ENCODE peak calls at places on chromosome 12, in five cellular contexts. F is fibroblast of lung, W is MG63, G is hepatocyte, B is tibial nerve. V is an unnamed sample.

GRCh38 chr12:85951823-85952222 is 77.7 kb downstream of the NTS start:
- DNase-seq in F (peak; percentile 42), W (no peak), G (peak; percentile 7), B (no peak), V (no peak)

GRCh38 chr12:31729728-31730127 is 907 bp upstream of the AMN1 start:
- DNase-seq in F (no peak), W (no peak), G (no peak), B (no peak), V (peak; percentile 16)

GRCh38 chr12:105261010-105261409 is 25.0 kb upstream of the APPL2 start:
- DNase-seq in F (no peak), W (no peak), G (no peak), B (no peak), V (no peak)

GRCh38 chr12:67578976-67579661 is 69.4 kb upstream of the DYRK2 start:
- DNase-seq in F (no peak), W (no peak), G (no peak), B (no peak), V (no peak)

GRCh38 chr12:94707892-94708291 is 57.5 kb upstream of the TMCC3 start:
- DNase-seq in F (peak; percentile 83), W (no peak), G (peak; percentile 35), B (peak; percentile 39), V (no peak)

GRCh38 chr12:88782357-88782756 is 202.1 kb upstream of the KITLG start:
- DNase-seq in F (no peak), W (no peak), G (no peak), B (no peak), V (no peak)

GRCh38 chr12:19093218-19093617 is 36.3 kb upstream of the PLEKHA5 start:
- DNase-seq in F (peak; percentile 14), W (no peak), G (no peak), B (no peak), V (no peak)

GRCh38 chr12:26787125-26787495 is 45.9 kb downstream of the ITPR2 start:
- DNase-seq in F (peak; percentile 68), W (peak; percentile 42), G (peak; percentile 11), B (no peak), V (no peak)

GRCh38 chr12:118841588-118841987 is 139.8 kb upstream of the SRRM4 start:
- DNase-seq in F (no peak), W (no peak), G (no peak), B (no peak), V (no peak)

GRCh38 chr12:92715625-92716024 is 12.8 kb downstream of the PLEKHG7 start:
- DNase-seq in F (no peak), W (no peak), G (no peak), B (no peak), V (no peak)

GRCh38 chr12:122471324-122472226 is 29.2 kb downstream of the ZCCHC8 start:
- DNase-seq in F (peak; percentile 87), W (no peak), G (peak; percentile 69), B (no peak), V (peak; percentile 54)

GRCh38 chr12:40216516-40217288 is 8.1 kb upstream of the LRRK2 start:
- DNase-seq in F (no peak), W (no peak), G (no peak), B (no peak), V (no peak)

GRCh38 chr12:6828671-6829531 is 694 bp downstream of the P3H3 start:
- DNase-seq in F (peak; percentile 57), W (peak; percentile 54), G (peak; percentile 80), B (no peak), V (peak; percentile 92)

GRCh38 chr12:64968989-64969819 is 144.8 kb downstream of the TBC1D30 start:
- DNase-seq in F (peak; percentile 51), W (no peak), G (no peak), B (no peak), V (no peak)

GRCh38 chr12:12804432-12804886 is 8.7 kb upstream of the DDX47 start:
- DNase-seq in F (peak; percentile 64), W (peak; percentile 53), G (peak; percentile 35), B (no peak), V (no peak)

GRCh38 chr12:72276212-72276865 is 4.2 kb downstream of the TRHDE start:
- DNase-seq in F (peak; percentile 64), W (no peak), G (no peak), B (no peak), V (no peak)

GRCh38 chr12:77032406-77032805 is 33.0 kb downstream of the E2F7 start:
- DNase-seq in F (no peak), W (no peak), G (no peak), B (no peak), V (no peak)

GRCh38 chr12:40946612-40947194 is 241.4 kb upstream of the PDZRN4 start:
- DNase-seq in F (peak; percentile 58), W (no peak), G (peak; percentile 35), B (no peak), V (peak; percentile 2)

GRCh38 chr12:82966160-82966559 is 279.5 kb downstream of the TMTC2 start:
- DNase-seq in F (no peak), W (no peak), G (no peak), B (no peak), V (no peak)

GRCh38 chr12:96033549-96034389 is 1.6 kb downstream of the LTA4H start:
- DNase-seq in F (no peak), W (no peak), G (peak; percentile 17), B (no peak), V (no peak)
- H3K4me3 ChIP-seq in F (peak overlapping the region; percentile 95), W (peak overlapping the region; percentile 89), G (peak overlapping the region; percentile 36), B (peak overlapping the region; percentile 78), V (peak overlapping the region; percentile 97)

GRCh38 chr12:14731821-14732220 is 35.4 kb upstream of the GUCY2C start:
- DNase-seq in F (no peak), W (no peak), G (no peak), B (no peak), V (no peak)

GRCh38 chr12:14723763-14724162 is 27.4 kb upstream of the GUCY2C start:
- DNase-seq in F (peak; percentile 62), W (peak; percentile 5), G (peak; percentile 58), B (no peak), V (peak; percentile 57)

DNA sequence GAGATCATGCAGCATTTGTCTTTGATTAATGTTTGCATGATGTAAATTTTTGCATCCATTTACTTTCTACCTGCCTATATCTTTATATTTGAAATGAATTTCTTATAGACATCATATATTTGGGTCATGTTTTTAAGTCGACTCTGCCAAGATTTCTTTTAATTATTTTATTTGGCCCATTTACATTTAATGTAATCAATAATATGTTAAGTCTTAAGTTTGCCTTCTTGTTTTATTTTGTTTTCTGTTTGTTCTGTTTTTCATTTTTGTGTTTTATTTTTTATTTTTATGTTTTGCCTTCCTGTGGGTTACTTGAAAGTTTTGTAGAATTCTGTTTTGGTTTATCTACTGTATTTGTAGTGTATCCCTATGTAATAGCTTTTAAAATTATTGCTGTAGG is 33.2 kb upstream of the GUCY2C start:
- DNase-seq in F (no peak), W (no peak), G (no peak), B (no peak), V (no peak)
- H3K36me3 ChIP-seq in F (no peaks in the 10 kb centered on the region), W (no peaks in the 10 kb centered on the region), G (no peaks in the 10 kb centered on the region), B (no peaks in the 10 kb centered on the region), V (no peaks in the 10 kb centered on the region)

GRCh38 chr12:57031228-57031670 is 14.9 kb upstream of the TAC3 start:
- DNase-seq in F (no peak), W (no peak), G (no peak), B (no peak), V (no peak)
- H3K27me3 ChIP-seq in F (peaks cover 38% of the 10 kb centered on the region), W (no peaks in the 10 kb centered on the region), G (no peaks in the 10 kb centered on the region), B (no peaks in the 10 kb centered on the region), V (no peaks in the 10 kb centered on the region)

DNA sequence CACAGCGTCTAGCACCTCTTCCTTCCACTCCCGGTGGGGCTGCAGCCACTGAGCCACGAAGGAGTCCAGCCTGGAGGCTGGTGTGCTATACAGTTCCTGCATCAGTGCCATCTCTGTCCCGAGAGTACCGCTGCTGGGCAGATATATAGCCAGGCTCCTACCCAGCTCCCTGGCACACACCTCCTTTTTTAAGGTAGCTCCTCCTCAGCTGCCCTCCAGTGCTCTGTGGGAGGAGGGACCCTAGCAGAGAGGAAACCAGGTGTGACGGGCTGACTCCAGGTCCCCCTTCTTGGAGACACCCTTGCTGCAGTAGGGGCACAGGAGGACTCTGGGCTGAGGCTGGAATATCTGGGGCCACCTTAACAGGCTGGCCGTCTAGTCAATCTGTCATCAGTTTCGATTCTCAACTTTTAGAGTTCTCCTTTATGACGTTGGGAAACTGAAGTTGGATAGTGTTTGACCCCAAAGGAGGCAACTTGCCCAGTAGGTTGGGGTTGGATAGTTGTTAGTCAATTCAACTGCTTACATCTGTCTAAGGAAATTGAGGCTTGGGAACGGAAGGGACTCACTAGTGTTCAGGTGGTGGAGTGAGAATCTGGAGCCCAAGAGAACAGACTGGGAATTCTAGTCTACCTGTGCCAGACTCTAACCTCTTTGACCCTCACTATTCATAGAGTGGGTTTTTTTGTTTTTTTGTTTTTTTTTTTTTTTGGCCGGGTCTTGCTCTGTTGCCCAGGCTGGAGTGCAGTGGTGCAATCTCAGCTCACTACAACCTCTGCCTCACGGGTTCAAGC is at the start of gene OASL:
- DNase-seq in F (peak; percentile 80), W (peak; percentile 57), G (peak; percentile 2), B (peak; percentile 11), V (no peak)
- H3K4me3 ChIP-seq in F (peak within 1 kb of the TSS; percentile 38), W (peak within 1 kb of the TSS; percentile 41), G (no peak within 1 kb of the TSS), B (peak within 1 kb of the TSS; percentile 45), V (no peak within 1 kb of the TSS)

GRCh38 chr12:131985145-131985875 is 35.6 kb downstream of the EP400 start:
- DNase-seq in F (no peak), W (no peak), G (no peak), B (no peak), V (no peak)

GRCh38 chr12:131988054-131988796 is 38.5 kb downstream of the EP400 start:
- DNase-seq in F (no peak), W (no peak), G (no peak), B (no peak), V (no peak)

GRCh38 chr12:131987552-131987951 is 37.8 kb downstream of the EP400 start:
- DNase-seq in F (no peak), W (no peak), G (no peak), B (no peak), V (no peak)

GRCh38 chr12:131986361-131986760 is 36.6 kb downstream of the EP400 start:
- DNase-seq in F (no peak), W (no peak), G (no peak), B (no peak), V (peak; percentile 36)

DNA sequence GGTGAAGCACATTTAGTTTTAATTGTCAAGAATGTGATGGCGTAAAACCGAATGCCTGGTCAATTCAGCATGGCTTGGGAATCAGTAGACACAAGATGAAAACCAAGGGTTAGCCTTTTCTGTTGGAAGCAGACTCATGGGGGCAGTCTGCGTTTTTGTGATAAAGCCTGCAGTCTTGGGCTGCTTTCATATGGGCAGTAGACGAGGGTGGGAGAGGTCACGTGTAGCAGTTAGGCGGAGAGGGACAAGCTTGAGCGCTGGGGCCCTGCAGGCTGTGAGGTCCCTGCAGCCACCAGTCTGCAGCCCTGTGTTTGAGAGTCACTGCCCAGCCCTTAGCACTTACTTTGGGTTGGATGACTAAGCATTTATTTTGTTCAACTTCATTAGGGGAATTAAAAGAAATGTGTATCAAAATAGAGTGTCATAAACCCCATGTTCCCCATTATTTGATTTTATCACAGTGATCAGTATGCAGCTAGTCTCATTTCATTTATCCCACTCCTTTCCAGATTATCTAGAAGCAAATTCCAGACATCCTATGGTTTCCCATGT is 37.2 kb downstream of the EP400 start:
- DNase-seq in F (no peak), W (no peak), G (no peak), B (no peak), V (peak; percentile 59)
- H3K36me3 ChIP-seq in F (peaks cover 19% of the 10 kb centered on the region), W (peaks cover 91% of the 10 kb centered on the region), G (no peaks in the 10 kb centered on the region), B (peaks cover 100% of the 10 kb centered on the region), V (peaks cover 23% of the 10 kb centered on the region)

GRCh38 chr12:113788020-113788856 is 177.9 kb downstream of the RBM19 start:
- DNase-seq in F (peak; percentile 11), W (peak; percentile 41), G (no peak), B (no peak), V (no peak)

GRCh38 chr12:113783811-113784210 is 182.3 kb downstream of the RBM19 start:
- DNase-seq in F (no peak), W (no peak), G (no peak), B (no peak), V (no peak)

GRCh38 chr12:113781415-113782198 is 184.5 kb downstream of the RBM19 start:
- DNase-seq in F (peak; percentile 54), W (no peak), G (no peak), B (no peak), V (no peak)

GRCh38 chr12:113786107-113786506 is 180.0 kb downstream of the RBM19 start:
- DNase-seq in F (no peak), W (no peak), G (no peak), B (no peak), V (no peak)
- H3K27me3 ChIP-seq in F (peaks cover 2% of the 10 kb centered on the region), W (peaks cover 3% of the 10 kb centered on the region), G (peaks cover 15% of the 10 kb centered on the region), B (no peaks in the 10 kb centered on the region), V (no peaks in the 10 kb centered on the region)